ENCODE peak calls at places on chromosomes 13 and 19, in ten cellular contexts. One of them, this sample, is unnamed.
A peak's percentile ranks its signal among the peaks of the same experiment; 100 is the strongest.

GRCh38 chr19:28705008-28705407 is 507.9 kb downstream of the UQCRFS1 start:
- DNase-seq in psoas muscle: no peak
- DNase-seq in cardiac muscle cell: peak; percentile 26
- DNase-seq in mammary epithelial cell: peak; percentile 83
- DNase-seq in GM23338: peak; percentile 52
- DNase-seq in right atrium auricular region: no peak
- DNase-seq in neuronal stem cell: no peak
- DNase-seq in brain microvascular endothelial cell: peak; percentile 80
- DNase-seq in CD8-positive, alpha-beta memory T cell: no peak
- DNase-seq in tibial artery: no peak
- DNase-seq in this sample: no peak

GRCh38 chr13:20684041-20684440 is 19.5 kb upstream of the IL17D start:
- DNase-seq in psoas muscle: no peak
- DNase-seq in cardiac muscle cell: no peak
- DNase-seq in mammary epithelial cell: no peak
- DNase-seq in GM23338: no peak
- DNase-seq in right atrium auricular region: no peak
- DNase-seq in neuronal stem cell: no peak
- DNase-seq in brain microvascular endothelial cell: no peak
- DNase-seq in CD8-positive, alpha-beta memory T cell: no peak
- DNase-seq in tibial artery: no peak
- DNase-seq in this sample: no peak

GRCh38 chr13:20127263-20127562 is 33.6 kb downstream of the GJA3 start:
- DNase-seq in psoas muscle: no peak
- DNase-seq in cardiac muscle cell: no peak
- DNase-seq in mammary epithelial cell: no peak
- DNase-seq in GM23338: no peak
- DNase-seq in right atrium auricular region: no peak
- DNase-seq in neuronal stem cell: no peak
- DNase-seq in brain microvascular endothelial cell: no peak
- DNase-seq in CD8-positive, alpha-beta memory T cell: no peak
- DNase-seq in tibial artery: no peak
- DNase-seq in this sample: no peak

GRCh38 chr13:60620611-60621395 is 223.8 kb downstream of the TDRD3 start:
- DNase-seq in psoas muscle: no peak
- DNase-seq in cardiac muscle cell: no peak
- DNase-seq in mammary epithelial cell: no peak
- DNase-seq in GM23338: no peak
- DNase-seq in right atrium auricular region: no peak
- DNase-seq in neuronal stem cell: no peak
- DNase-seq in brain microvascular endothelial cell: no peak
- DNase-seq in CD8-positive, alpha-beta memory T cell: no peak
- DNase-seq in tibial artery: no peak
- DNase-seq in this sample: no peak

GRCh38 chr13:39776439-39776838 is 121.0 kb downstream of the COG6 start:
- DNase-seq in psoas muscle: no peak
- DNase-seq in cardiac muscle cell: no peak
- DNase-seq in mammary epithelial cell: peak; percentile 75
- DNase-seq in GM23338: no peak
- DNase-seq in right atrium auricular region: no peak
- DNase-seq in neuronal stem cell: no peak
- DNase-seq in brain microvascular endothelial cell: peak; percentile 92
- DNase-seq in CD8-positive, alpha-beta memory T cell: no peak
- DNase-seq in tibial artery: no peak
- DNase-seq in this sample: no peak

GRCh38 chr13:111388851-111389500 is 68.5 kb downstream of the TEX29 start:
- DNase-seq in psoas muscle: no peak
- DNase-seq in cardiac muscle cell: no peak
- DNase-seq in mammary epithelial cell: no peak
- DNase-seq in GM23338: no peak
- DNase-seq in right atrium auricular region: no peak
- DNase-seq in neuronal stem cell: no peak
- DNase-seq in brain microvascular endothelial cell: no peak
- DNase-seq in CD8-positive, alpha-beta memory T cell: no peak
- DNase-seq in tibial artery: peak; percentile 17
- DNase-seq in this sample: no peak

GRCh38 chr19:31296741-31297390 is 52.4 kb downstream of the TSHZ3 start:
- DNase-seq in psoas muscle: no peak
- DNase-seq in cardiac muscle cell: no peak
- DNase-seq in mammary epithelial cell: no peak
- DNase-seq in GM23338: no peak
- DNase-seq in right atrium auricular region: no peak
- DNase-seq in neuronal stem cell: no peak
- DNase-seq in brain microvascular endothelial cell: no peak
- DNase-seq in CD8-positive, alpha-beta memory T cell: no peak
- DNase-seq in tibial artery: no peak
- DNase-seq in this sample: no peak

GRCh38 chr13:66347718-66348117 is 882.4 kb downstream of the PCDH9 start:
- DNase-seq in psoas muscle: no peak
- DNase-seq in cardiac muscle cell: peak; percentile 53
- DNase-seq in mammary epithelial cell: no peak
- DNase-seq in GM23338: no peak
- DNase-seq in right atrium auricular region: no peak
- DNase-seq in neuronal stem cell: no peak
- DNase-seq in brain microvascular endothelial cell: no peak
- DNase-seq in CD8-positive, alpha-beta memory T cell: no peak
- DNase-seq in tibial artery: no peak
- DNase-seq in this sample: no peak

GRCh38 chr19:49196527-49197240 is 39.1 kb downstream of the TRPM4 start:
- DNase-seq in psoas muscle: peak; percentile 83
- DNase-seq in cardiac muscle cell: no peak
- DNase-seq in mammary epithelial cell: no peak
- DNase-seq in GM23338: peak; percentile 24
- DNase-seq in right atrium auricular region: no peak
- DNase-seq in neuronal stem cell: no peak
- DNase-seq in brain microvascular endothelial cell: no peak
- DNase-seq in CD8-positive, alpha-beta memory T cell: no peak
- DNase-seq in tibial artery: no peak
- DNase-seq in this sample: no peak

GRCh38 chr13:113551081-113552000 is 33.2 kb upstream of the TFDP1 start:
- DNase-seq in psoas muscle: no peak
- DNase-seq in cardiac muscle cell: no peak
- DNase-seq in mammary epithelial cell: no peak
- DNase-seq in GM23338: no peak
- DNase-seq in right atrium auricular region: peak; percentile 38
- DNase-seq in neuronal stem cell: no peak
- DNase-seq in brain microvascular endothelial cell: no peak
- DNase-seq in CD8-positive, alpha-beta memory T cell: no peak
- DNase-seq in tibial artery: no peak
- DNase-seq in this sample: no peak

DNA sequence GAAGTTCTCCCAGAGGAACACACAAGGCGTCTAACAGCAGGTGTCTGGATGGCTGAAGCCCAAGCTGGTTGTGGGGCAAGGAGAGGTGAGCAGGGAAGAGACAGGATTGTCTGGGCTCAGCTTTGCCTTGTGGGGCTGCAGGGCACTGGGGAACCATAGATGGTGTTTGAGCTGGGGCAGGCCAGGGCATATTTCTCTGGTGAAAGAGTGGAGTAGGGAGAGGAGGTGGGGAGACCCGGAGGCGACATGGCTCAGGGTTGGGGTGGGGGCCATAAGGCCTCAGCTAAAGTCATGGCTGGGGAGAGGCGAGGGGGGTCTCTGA is 5.4 kb upstream of the PALM start:
- DNase-seq in psoas muscle: no peak
- DNase-seq in cardiac muscle cell: no peak
- DNase-seq in mammary epithelial cell: no peak
- DNase-seq in GM23338: no peak
- DNase-seq in right atrium auricular region: no peak
- DNase-seq in neuronal stem cell: no peak
- DNase-seq in brain microvascular endothelial cell: no peak
- DNase-seq in CD8-positive, alpha-beta memory T cell: no peak
- DNase-seq in tibial artery: no peak
- DNase-seq in this sample: no peak
- H3K27ac ChIP-seq in psoas muscle: no peak overlapping the region
- H3K27ac ChIP-seq in cardiac muscle cell: no peak overlapping the region
- H3K27ac ChIP-seq in mammary epithelial cell: no peak overlapping the region
- H3K27ac ChIP-seq in GM23338: no peak overlapping the region
- H3K27ac ChIP-seq in right atrium auricular region: no peak overlapping the region
- H3K27ac ChIP-seq in neuronal stem cell: no peak overlapping the region
- H3K27ac ChIP-seq in brain microvascular endothelial cell: no peak overlapping the region
- H3K27ac ChIP-seq in CD8-positive, alpha-beta memory T cell: peak overlapping the region; percentile 47
- H3K27ac ChIP-seq in tibial artery: no peak overlapping the region
- H3K27ac ChIP-seq in this sample: no peak overlapping the region

GRCh38 chr19:42079276-42079669 is 3.3 kb downstream of the ZNF574 start:
- DNase-seq in psoas muscle: peak; percentile 47
- DNase-seq in cardiac muscle cell: no peak
- DNase-seq in mammary epithelial cell: no peak
- DNase-seq in GM23338: no peak
- DNase-seq in right atrium auricular region: no peak
- DNase-seq in neuronal stem cell: no peak
- DNase-seq in brain microvascular endothelial cell: no peak
- DNase-seq in CD8-positive, alpha-beta memory T cell: no peak
- DNase-seq in tibial artery: no peak
- DNase-seq in this sample: no peak

GRCh38 chr19:42079886-42080763 is 4.2 kb downstream of the ZNF574 start:
- DNase-seq in psoas muscle: peak; percentile 47
- DNase-seq in cardiac muscle cell: no peak
- DNase-seq in mammary epithelial cell: no peak
- DNase-seq in GM23338: no peak
- DNase-seq in right atrium auricular region: no peak
- DNase-seq in neuronal stem cell: no peak
- DNase-seq in brain microvascular endothelial cell: no peak
- DNase-seq in CD8-positive, alpha-beta memory T cell: no peak
- DNase-seq in tibial artery: no peak
- DNase-seq in this sample: no peak

GRCh38 chr19:42083537-42083936 is 7.6 kb downstream of the ZNF574 start:
- DNase-seq in psoas muscle: no peak
- DNase-seq in cardiac muscle cell: no peak
- DNase-seq in mammary epithelial cell: no peak
- DNase-seq in GM23338: no peak
- DNase-seq in right atrium auricular region: no peak
- DNase-seq in neuronal stem cell: no peak
- DNase-seq in brain microvascular endothelial cell: no peak
- DNase-seq in CD8-positive, alpha-beta memory T cell: no peak
- DNase-seq in tibial artery: no peak
- DNase-seq in this sample: no peak

GRCh38 chr19:42080764-42081375 is 4.9 kb downstream of the ZNF574 start:
- DNase-seq in psoas muscle: no peak
- DNase-seq in cardiac muscle cell: no peak
- DNase-seq in mammary epithelial cell: no peak
- DNase-seq in GM23338: no peak
- DNase-seq in right atrium auricular region: no peak
- DNase-seq in neuronal stem cell: no peak
- DNase-seq in brain microvascular endothelial cell: no peak
- DNase-seq in CD8-positive, alpha-beta memory T cell: no peak
- DNase-seq in tibial artery: no peak
- DNase-seq in this sample: no peak

DNA sequence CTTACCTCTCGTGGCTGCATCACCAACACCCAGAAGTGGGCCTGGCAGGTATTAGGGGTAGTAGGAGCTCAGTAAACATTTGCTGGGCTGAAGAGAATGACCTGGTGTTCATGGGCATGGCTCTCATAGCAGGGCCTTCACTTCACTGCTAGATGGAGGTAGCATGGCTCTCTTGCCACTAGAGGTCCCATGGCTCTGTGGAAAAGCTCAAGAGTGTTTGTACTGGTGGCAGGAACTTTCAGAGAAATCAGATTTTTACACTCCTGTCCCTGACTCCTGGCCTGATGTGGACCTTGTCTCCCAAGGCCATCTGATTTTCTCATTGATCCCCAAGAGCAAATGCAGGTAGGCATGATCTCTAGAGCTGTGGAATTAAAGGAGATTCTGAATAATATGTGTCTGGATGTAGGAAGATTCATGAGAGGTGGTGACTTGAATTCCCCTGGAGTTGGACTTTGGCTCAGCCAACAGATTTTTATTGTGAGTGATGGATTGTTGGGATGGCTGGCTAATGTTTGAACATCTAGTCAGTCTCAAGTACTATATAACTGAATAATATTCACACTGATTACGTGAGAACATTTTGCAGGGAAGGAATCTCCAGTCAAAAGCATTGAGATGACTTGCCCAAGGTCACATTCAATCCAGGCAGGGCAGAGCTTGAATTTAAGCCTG is 5.8 kb downstream of the ZNF574 start:
- DNase-seq in psoas muscle: no peak
- DNase-seq in cardiac muscle cell: no peak
- DNase-seq in mammary epithelial cell: no peak
- DNase-seq in GM23338: peak; percentile 46
- DNase-seq in right atrium auricular region: no peak
- DNase-seq in neuronal stem cell: no peak
- DNase-seq in brain microvascular endothelial cell: peak; percentile 43
- DNase-seq in CD8-positive, alpha-beta memory T cell: no peak
- DNase-seq in tibial artery: no peak
- DNase-seq in this sample: no peak
- H3K27ac ChIP-seq in psoas muscle: no peak overlapping the region
- H3K27ac ChIP-seq in cardiac muscle cell: peak overlapping the region; percentile 43
- H3K27ac ChIP-seq in mammary epithelial cell: no peak overlapping the region
- H3K27ac ChIP-seq in GM23338: peak overlapping the region; percentile 63
- H3K27ac ChIP-seq in right atrium auricular region: no peak overlapping the region
- H3K27ac ChIP-seq in neuronal stem cell: no peak overlapping the region
- H3K27ac ChIP-seq in brain microvascular endothelial cell: no peak overlapping the region
- H3K27ac ChIP-seq in CD8-positive, alpha-beta memory T cell: no peak overlapping the region
- H3K27ac ChIP-seq in tibial artery: no peak overlapping the region
- H3K27ac ChIP-seq in this sample: no peak overlapping the region

GRCh38 chr19:17538684-17539287 is 16.7 kb upstream of the COLGALT1 start:
- DNase-seq in psoas muscle: no peak
- DNase-seq in cardiac muscle cell: no peak
- DNase-seq in mammary epithelial cell: no peak
- DNase-seq in GM23338: peak; percentile 36
- DNase-seq in right atrium auricular region: no peak
- DNase-seq in neuronal stem cell: no peak
- DNase-seq in brain microvascular endothelial cell: no peak
- DNase-seq in CD8-positive, alpha-beta memory T cell: no peak
- DNase-seq in tibial artery: no peak
- DNase-seq in this sample: no peak
- H3K27ac ChIP-seq in psoas muscle: no peak overlapping the region
- H3K27ac ChIP-seq in cardiac muscle cell: no peak overlapping the region
- H3K27ac ChIP-seq in mammary epithelial cell: no peak overlapping the region
- H3K27ac ChIP-seq in GM23338: no peak overlapping the region
- H3K27ac ChIP-seq in right atrium auricular region: peak overlapping the region; percentile 48
- H3K27ac ChIP-seq in neuronal stem cell: no peak overlapping the region
- H3K27ac ChIP-seq in brain microvascular endothelial cell: no peak overlapping the region
- H3K27ac ChIP-seq in CD8-positive, alpha-beta memory T cell: no peak overlapping the region
- H3K27ac ChIP-seq in tibial artery: no peak overlapping the region
- H3K27ac ChIP-seq in this sample: no peak overlapping the region

DNA sequence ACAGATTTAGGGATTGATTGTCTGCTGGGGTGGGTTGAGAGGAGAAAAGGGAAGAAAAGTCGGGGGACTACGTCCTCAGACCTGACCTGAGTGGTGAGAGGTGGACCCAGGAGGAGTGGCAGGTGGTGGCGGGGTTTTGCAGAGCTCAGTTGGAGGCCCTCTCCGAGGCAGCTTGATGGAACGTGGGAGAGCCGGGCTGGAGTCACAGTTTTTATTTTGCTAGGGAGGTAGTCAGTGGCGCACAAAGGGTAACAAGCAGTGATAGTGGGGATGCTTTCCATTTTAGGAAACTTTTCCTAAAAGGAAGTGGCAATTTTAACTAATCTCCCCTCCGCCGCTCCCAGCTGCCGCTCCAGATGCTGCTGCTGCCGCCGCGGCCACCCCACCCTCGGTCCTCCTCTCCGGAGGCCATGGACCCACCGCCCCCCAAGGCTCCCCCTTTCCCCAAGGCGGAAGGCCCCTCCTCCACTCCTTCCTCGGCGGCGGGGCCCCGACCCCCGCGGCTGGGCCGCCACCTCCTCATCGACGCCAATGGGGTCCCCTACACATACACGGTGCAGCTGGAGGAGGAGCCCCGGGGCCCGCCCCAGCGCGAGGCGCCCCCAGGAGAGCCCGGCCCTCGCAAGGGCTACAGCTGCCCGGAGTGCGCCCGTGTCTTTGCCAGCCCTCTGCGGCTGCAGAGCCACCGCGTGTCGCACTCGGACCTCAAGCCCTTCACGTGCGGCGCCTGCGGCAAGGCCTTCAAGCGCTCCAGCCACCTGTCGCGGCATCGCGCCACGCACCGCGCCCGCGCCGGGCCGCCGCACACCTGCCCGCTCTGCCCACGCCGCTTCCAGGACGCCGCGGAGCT is 1.1 kb upstream of the ZNF581 start:
- DNase-seq in psoas muscle: no peak
- DNase-seq in cardiac muscle cell: peak; percentile 50
- DNase-seq in mammary epithelial cell: no peak
- DNase-seq in GM23338: no peak
- DNase-seq in right atrium auricular region: no peak
- DNase-seq in neuronal stem cell: no peak
- DNase-seq in brain microvascular endothelial cell: no peak
- DNase-seq in CD8-positive, alpha-beta memory T cell: no peak
- DNase-seq in tibial artery: no peak
- DNase-seq in this sample: no peak
- H3K27ac ChIP-seq in psoas muscle: peak overlapping the region; percentile 79
- H3K27ac ChIP-seq in cardiac muscle cell: peak overlapping the region; percentile 91
- H3K27ac ChIP-seq in mammary epithelial cell: no peak overlapping the region
- H3K27ac ChIP-seq in GM23338: no peak overlapping the region
- H3K27ac ChIP-seq in right atrium auricular region: peak overlapping the region; percentile 94
- H3K27ac ChIP-seq in neuronal stem cell: no peak overlapping the region
- H3K27ac ChIP-seq in brain microvascular endothelial cell: no peak overlapping the region
- H3K27ac ChIP-seq in CD8-positive, alpha-beta memory T cell: peak overlapping the region; percentile 72
- H3K27ac ChIP-seq in tibial artery: peak overlapping the region; percentile 95
- H3K27ac ChIP-seq in this sample: peak overlapping the region; percentile 42